ENCODE peak calls at places on chromosomes 16 and 17, in nine cellular contexts. M is nephron progenitor cell; D is cardiac muscle cell; G is heart right ventricle; L is ascending aorta; Y is AG09319; I is gastrocnemius medialis; E is CD8-positive, alpha-beta T cell; H is neural crest cell. U is an unnamed sample.

GRCh38 chr16:50389900-50390896 is 21.4 kb upstream of the BRD7 start:
- DNase-seq in M (no peak), I (no peak), E (no peak), H (no peak), D (no peak), L (peak), Y (no peak), G (no peak), U (no peak)

GRCh38 chr16:67403976-67404555 is 10.8 kb upstream of the TPPP3 start:
- DNase-seq in H (no peak), E (no peak), M (no peak), D (no peak), I (no peak), G (no peak), L (no peak), Y (no peak), U (no peak)

GRCh38 chr16:69567031-69567680 is 1.4 kb downstream of the NFAT5 start:
- DNase-seq in H (no peak), Y (no peak), I (no peak), E (no peak), G (no peak), L (no peak), M (peak), D (no peak), U (no peak)

GRCh38 chr17:42809250-42809649 is 10.6 kb downstream of the CNTD1 start:
- DNase-seq in I (peak), D (peak), L (no peak), G (no peak), Y (peak), E (no peak), H (no peak), M (no peak), U (no peak)

GRCh38 chr17:62787358-62787757 is 20.8 kb downstream of the MARCHF10 start:
- DNase-seq in G (no peak), E (no peak), M (no peak), L (no peak), Y (no peak), D (no peak), H (no peak), I (no peak), U (no peak)

GRCh38 chr16:10518479-10519041 is 61.8 kb downstream of the EMP2 start:
- DNase-seq in D (no peak), L (no peak), I (no peak), M (no peak), E (no peak), H (no peak), Y (no peak), G (no peak), U (no peak)

GRCh38 chr17:57957120-57957850 is 2.1 kb upstream of the CUEDC1 start:
- DNase-seq in D (no peak), G (no peak), I (no peak), H (no peak), M (no peak), E (no peak), L (peak), Y (no peak), U (no peak)

GRCh38 chr17:67376509-67376891 is 581 bp upstream of the PITPNC1 start:
- DNase-seq in G (no peak), D (peak), Y (no peak), M (no peak), L (peak), E (peak), I (no peak), H (no peak), U (no peak)

GRCh38 chr16:31706925-31707324 is 166.7 kb upstream of the ZNF267 start:
- DNase-seq in D (no peak), I (no peak), M (no peak), L (no peak), Y (no peak), E (no peak), G (no peak), H (no peak), U (no peak)

GRCh38 chr16:83727018-83727417 is 80.8 kb upstream of the HSBP1 start:
- DNase-seq in M (no peak), Y (no peak), H (no peak), I (no peak), E (no peak), D (peak), L (no peak), G (no peak), U (no peak)

GRCh38 chr16:86378831-86379504 is 131.4 kb upstream of the FOXF1 start:
- DNase-seq in L (no peak), G (no peak), M (no peak), Y (no peak), H (no peak), E (no peak), I (no peak), D (no peak), U (no peak)

GRCh38 chr17:5587431-5588032 is 3.2 kb upstream of the NLRP1 start:
- DNase-seq in D (peak), Y (no peak), H (peak), L (peak), E (peak), G (peak), I (no peak), M (peak), U (no peak)

GRCh38 chr16:65909310-65910050 is 457.0 kb upstream of the CDH5 start:
- DNase-seq in E (no peak), G (no peak), I (no peak), D (peak), M (no peak), L (no peak), Y (no peak), H (no peak), U (no peak)

GRCh38 chr17:27407916-27408846 is 48.1 kb upstream of the KSR1 start:
- DNase-seq in D (peak), E (no peak), G (no peak), Y (peak), I (no peak), M (no peak), L (no peak), H (no peak), U (no peak)

GRCh38 chr16:70438983-70439862 is at the start of gene ST3GAL2:
- DNase-seq in E (peak), Y (peak), L (peak), D (peak), G (peak), H (peak), M (peak), I (peak), U (peak)

GRCh38 chr17:45225051-45225700 is 3.5 kb downstream of the FMNL1 start:
- DNase-seq in G (no peak), I (no peak), H (no peak), M (no peak), E (peak), L (peak), D (no peak), Y (no peak), U (no peak)

GRCh38 chr16:67940436-67941089 is 3.4 kb downstream of the LCAT start:
- DNase-seq in D (no peak), G (no peak), L (no peak), Y (no peak), M (no peak), H (no peak), E (no peak), I (no peak), U (no peak)

GRCh38 chr17:64692187-64692586 is 30.1 kb upstream of the SMURF2 start:
- DNase-seq in G (no peak), L (no peak), E (no peak), I (no peak), Y (no peak), H (no peak), D (no peak), M (no peak), U (no peak)

GRCh38 chr17:42459256-42459982 is 741 bp downstream of the ATP6V0A1 start:
- DNase-seq in I (peak), D (peak), Y (no peak), M (peak), L (peak), G (peak), E (no peak), H (peak), U (no peak)

GRCh38 chr17:2067048-2067452 is 12.1 kb downstream of the HIC1 start:
- DNase-seq in I (no peak), G (no peak), Y (no peak), M (no peak), L (no peak), H (no peak), D (no peak), E (no peak), U (no peak)

GRCh38 chr16:68089067-68089466 is 3.9 kb downstream of the NFATC3 start:
- DNase-seq in G (no peak), I (no peak), D (no peak), H (no peak), Y (no peak), M (no peak), E (no peak), L (no peak), U (no peak)

GRCh38 chr16:69566437-69567030 is 768 bp downstream of the NFAT5 start:
- DNase-seq in H (peak), D (peak), Y (peak), L (peak), G (peak), M (peak), E (peak), I (peak), U (no peak)

GRCh38 chr17:58326609-58327341 is 1.8 kb downstream of the TSPOAP1 start:
- DNase-seq in L (no peak), E (no peak), I (no peak), M (no peak), Y (no peak), D (no peak), H (no peak), G (no peak), U (no peak)

GRCh38 chr16:31134625-31135534 is 647 bp downstream of the PRSS8 start:
- DNase-seq in D (peak), M (peak), G (no peak), L (no peak), H (no peak), E (no peak), I (no peak), Y (no peak), U (no peak)

GRCh38 chr17:58121925-58122324 is 26.3 kb upstream of the OR4D1 start:
- DNase-seq in G (no peak), D (peak), H (no peak), L (no peak), I (no peak), Y (no peak), M (no peak), E (peak), U (no peak)

GRCh38 chr17:58666858-58667267 is 25.0 kb downstream of the TEX14 start:
- DNase-seq in E (peak), L (peak), H (no peak), D (peak), I (peak), M (no peak), G (peak), Y (no peak), U (peak)

GRCh38 chr16:592518-593306 is 2.8 kb downstream of the RAB40C start:
- DNase-seq in D (peak), H (no peak), E (no peak), G (no peak), Y (no peak), M (no peak), I (peak), L (peak), U (no peak)

GRCh38 chr16:66004706-66005105 is 361.8 kb upstream of the CDH5 start:
- DNase-seq in L (no peak), D (peak), H (no peak), G (no peak), E (no peak), M (no peak), Y (no peak), I (no peak), U (no peak)

GRCh38 chr17:10072556-10072955 is 125.8 kb downstream of the GAS7 start:
- DNase-seq in M (no peak), I (no peak), D (no peak), G (no peak), E (no peak), L (no peak), H (no peak), Y (no peak), U (no peak)

GRCh38 chr16:87583453-87584131 is 18.7 kb upstream of the JPH3 start:
- DNase-seq in Y (no peak), H (no peak), L (no peak), I (no peak), D (peak), G (peak), E (no peak), M (no peak), U (no peak)

GRCh38 chr17:80890551-80890930 is 101.1 kb upstream of the CHMP6 start:
- DNase-seq in M (no peak), H (no peak), E (no peak), I (peak), L (no peak), G (no peak), D (no peak), Y (no peak), U (no peak)
- TF ChIP-seq CTCF in M (no peak), H (no peak), E (no peak), I (no peak), L (no peak), G (no peak), D (no peak), Y (no peak), U (no peak)

GRCh38 chr16:57720142-57720575 is 15.4 kb upstream of the KATNB1 start:
- DNase-seq in H (peak), M (peak), I (no peak), G (peak), E (peak), L (no peak), D (peak), Y (peak), U (no peak)
- TF ChIP-seq CTCF in H (peak), M (peak), I (peak), G (peak), E (no peak), L (no peak), D (peak), Y (peak), U (no peak)

DNA sequence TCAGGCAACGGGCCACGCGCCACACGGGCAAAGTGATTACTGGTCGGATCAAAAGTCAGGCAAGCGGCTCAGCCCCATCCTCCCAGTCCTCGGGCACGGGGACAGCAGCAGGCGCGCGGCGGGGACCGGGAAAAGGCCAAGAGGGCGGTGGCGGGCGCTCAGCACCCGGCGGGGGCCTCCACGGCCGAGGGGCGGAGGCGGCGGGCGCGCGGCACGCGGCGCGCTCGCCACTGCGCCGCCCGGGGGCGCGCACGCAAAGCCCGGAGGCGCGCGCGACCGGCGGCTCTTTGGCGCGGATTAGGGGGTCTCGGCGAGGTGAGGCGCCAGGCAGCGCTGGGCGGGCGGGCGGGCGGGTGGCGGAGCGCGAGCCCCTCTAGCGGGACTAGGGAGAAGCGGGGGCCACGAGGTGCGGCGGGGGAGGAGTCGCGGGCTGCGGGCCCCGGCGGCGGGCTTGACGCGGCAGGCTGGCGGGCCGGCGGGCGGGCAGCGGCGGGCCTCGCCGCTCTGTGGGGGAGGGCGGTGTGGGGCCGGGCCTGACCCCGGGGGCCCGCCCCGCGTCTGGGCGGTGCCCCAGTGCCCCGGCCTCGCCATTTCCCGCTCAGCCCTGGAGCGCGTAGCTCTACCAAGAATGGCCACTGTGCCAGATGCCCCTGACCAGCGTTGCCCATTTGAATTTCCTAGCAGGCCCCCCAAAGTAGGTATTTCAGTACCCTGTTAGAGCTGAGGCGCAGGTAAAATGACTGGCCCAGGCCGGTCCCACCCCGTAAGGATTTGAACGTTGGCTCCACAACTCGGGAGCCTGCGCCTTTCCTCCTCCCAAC is at the start of the genes ACACA and TADA2A:
- DNase-seq in E (peak), D (peak), G (peak), H (peak), M (peak), I (peak), Y (peak), L (peak), U (peak)
- TF ChIP-seq CTCF in E (no peak), D (no peak), G (no peak), H (no peak), M (no peak), I (peak), Y (no peak), L (peak), U (no peak)

GRCh38 chr17:51005768-51006167 is 114.9 kb downstream of the SPAG9 start:
- DNase-seq in L (no peak), I (no peak), D (no peak), Y (no peak), E (no peak), G (no peak), H (no peak), M (no peak), U (no peak)

GRCh38 chr17:51006601-51007000 is 114.1 kb downstream of the SPAG9 start:
- DNase-seq in Y (no peak), G (no peak), I (no peak), H (no peak), L (no peak), D (peak), E (no peak), M (no peak), U (no peak)

GRCh38 chr17:51004249-51004648 is 116.4 kb downstream of the SPAG9 start:
- DNase-seq in L (no peak), M (no peak), H (no peak), G (no peak), I (no peak), D (no peak), E (no peak), Y (no peak), U (no peak)

DNA sequence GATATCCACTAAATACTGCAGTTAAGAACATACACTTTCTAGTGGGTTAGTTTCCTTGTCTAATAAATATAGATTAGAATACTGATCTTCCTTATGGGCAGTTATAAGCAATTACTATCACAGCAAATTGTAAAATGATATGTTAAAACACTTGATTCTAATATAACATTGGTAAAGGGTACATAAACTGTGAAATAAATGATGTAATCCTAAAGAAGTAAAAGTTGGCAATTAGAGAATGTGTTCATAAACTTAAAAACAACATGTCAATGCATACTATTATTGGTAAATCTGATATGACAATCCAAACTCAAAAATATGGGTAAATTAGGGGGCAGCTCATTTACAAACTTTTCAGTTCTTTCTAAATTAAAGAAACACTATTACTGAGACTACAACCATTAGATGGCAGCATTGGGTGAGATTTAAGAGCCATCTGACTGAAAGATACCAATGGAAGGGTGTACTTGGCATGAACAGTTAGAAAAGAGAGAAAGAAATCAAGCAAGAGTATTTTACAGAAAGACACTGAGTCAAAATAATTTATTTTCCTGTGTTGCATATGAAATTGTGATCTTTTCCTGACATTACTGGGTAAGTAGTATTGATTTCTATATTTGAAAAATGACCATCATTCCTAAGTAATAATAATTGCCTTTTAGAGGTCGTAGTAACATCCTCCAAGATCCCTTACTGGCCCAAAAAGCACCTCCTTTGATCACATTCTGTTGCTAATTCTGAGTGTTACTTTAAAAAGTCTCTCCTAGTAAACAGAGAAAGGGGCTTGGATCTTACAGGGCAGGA is 119.6 kb downstream of the SPAG9 start:
- DNase-seq in M (no peak), E (peak), L (no peak), Y (peak), G (peak), H (no peak), D (peak), I (no peak), U (no peak)
- TF ChIP-seq CTCF in M (peak), E (peak), L (peak), Y (peak), G (peak), H (peak), D (peak), I (peak), U (no peak)

DNA sequence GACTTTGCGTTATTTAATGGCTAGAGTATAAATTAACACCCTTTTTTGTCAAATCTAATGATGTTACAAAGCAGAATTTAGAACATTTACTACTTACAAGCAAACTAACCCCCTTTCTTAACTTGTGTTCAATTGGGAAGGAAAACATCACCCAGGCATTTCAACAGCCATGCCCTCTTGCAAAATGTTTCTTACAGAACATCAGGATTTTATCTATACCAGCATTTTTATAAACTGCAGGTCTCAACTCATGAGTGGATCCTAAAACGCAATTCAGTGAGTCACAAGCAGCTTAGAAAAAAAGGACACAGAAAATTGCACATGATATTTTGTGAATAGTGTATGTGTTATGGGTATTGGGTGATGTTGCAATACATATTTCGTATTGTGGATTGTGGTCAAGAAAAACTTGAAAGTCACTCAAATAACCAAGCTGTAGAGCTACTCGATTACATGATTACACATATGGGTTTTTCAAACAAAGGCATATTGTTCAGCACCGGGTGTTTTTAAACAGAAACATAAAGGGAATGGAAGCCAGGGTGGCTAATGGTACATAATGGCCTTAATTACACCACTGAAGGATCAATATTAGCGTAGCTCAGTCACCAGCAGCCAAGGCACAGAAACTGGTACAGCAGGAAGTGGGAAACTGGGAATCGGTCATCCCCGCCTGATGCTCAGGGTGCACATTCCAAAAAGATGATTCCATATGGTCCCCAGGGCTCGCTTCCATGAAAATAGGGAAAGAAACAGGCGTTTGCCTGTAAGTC is 1.4 kb downstream of the WIPI1 start:
- DNase-seq in L (no peak), H (no peak), M (no peak), G (peak), D (peak), I (no peak), E (no peak), Y (peak), U (no peak)
- TF ChIP-seq CTCF in L (no peak), H (no peak), M (no peak), G (no peak), D (no peak), I (no peak), E (no peak), Y (no peak), U (no peak)

DNA sequence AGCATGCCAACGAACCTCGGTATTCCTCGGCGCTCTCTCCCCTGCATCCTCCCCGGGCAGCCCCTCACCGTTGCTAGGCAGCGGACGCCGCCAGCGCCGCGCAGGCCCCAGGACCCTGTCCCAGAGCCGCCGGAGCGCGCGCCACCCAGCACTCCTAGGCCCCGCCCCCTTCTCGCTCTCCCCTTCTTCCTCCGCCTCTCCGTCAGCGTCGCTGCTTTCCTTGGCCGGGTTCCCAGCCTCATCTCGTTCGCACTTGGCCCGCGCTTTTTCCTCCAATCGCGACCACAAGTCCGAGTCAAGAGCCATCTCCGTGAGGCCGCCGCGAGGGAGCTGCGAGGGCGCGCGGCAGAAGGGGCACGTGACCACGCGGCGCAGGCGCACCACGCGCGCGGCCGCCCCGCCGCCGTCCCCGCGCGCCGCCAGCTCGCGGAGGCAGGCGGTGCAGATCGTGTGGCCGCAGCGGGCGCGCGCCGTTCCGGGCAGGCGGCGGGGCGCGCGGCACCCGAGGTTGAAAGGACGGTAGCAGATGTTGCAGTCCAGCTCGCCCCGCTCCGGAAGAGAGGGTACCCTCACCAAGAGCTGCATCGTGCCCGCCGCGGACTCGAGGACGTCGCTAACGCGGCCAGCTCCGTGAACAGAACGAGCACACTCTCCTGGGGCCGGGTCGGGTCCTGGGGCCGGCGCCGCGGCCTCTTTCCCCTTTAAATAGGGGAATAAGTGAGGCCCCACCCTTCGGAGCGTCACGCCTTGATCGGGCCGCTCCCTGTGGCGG is at the start of gene RNF227:
- DNase-seq in L (peak), I (peak), H (peak), D (peak), M (peak), G (peak), Y (peak), E (peak), U (peak)
- TF ChIP-seq CTCF in L (no peak), I (no peak), H (no peak), D (no peak), M (no peak), G (no peak), Y (no peak), E (no peak), U (no peak)

U was measured in activated B cell treated with CpG ODN at 0.5 μM for 24 hours.